ENCODE peak calls at places on chromosomes 3 and 15, in seven cellular contexts. V is lower lobe of right lung, C is GM12865, Q is adrenal gland, A is right lobe of liver, L is endothelial cell, J is psoas muscle. U is an unnamed sample.
A peak's percentile ranks its signal among the peaks of the same experiment; 100 is the strongest.

GRCh38 chr3:49257187-49257586 is 19.8 kb downstream of the C3orf62 start:
- DNase-seq in V (no peak), C (no peak), Q (peak; percentile 81), A (peak; percentile 24), L (no peak), J (no peak), U (no peak)

GRCh38 chr3:9196009-9196408 is 53.4 kb downstream of the SRGAP3 start:
- DNase-seq in V (no peak), C (no peak), Q (no peak), A (no peak), L (no peak), J (no peak), U (no peak)

GRCh38 chr15:55914446-55914845 is 79.0 kb downstream of the NEDD4 start:
- DNase-seq in V (no peak), C (no peak), Q (no peak), A (no peak), L (no peak), J (no peak), U (no peak)

GRCh38 chr3:129226374-129226773 is 23.0 kb upstream of the COPG1 start:
- DNase-seq in V (peak; percentile 79), C (no peak), Q (peak; percentile 98), A (peak; percentile 87), L (no peak), J (peak; percentile 97), U (no peak)

GRCh38 chr15:70765504-70766281 is 2.3 kb upstream of the UACA start:
- DNase-seq in V (no peak), C (no peak), Q (no peak), A (no peak), L (no peak), J (no peak), U (no peak)

GRCh38 chr15:77675806-77676415 is 43.2 kb upstream of the LINGO1 start:
- DNase-seq in V (no peak), C (no peak), Q (no peak), A (no peak), L (no peak), J (no peak), U (no peak)

GRCh38 chr3:159045279-159045678 is 243.4 kb downstream of the MFSD1 start:
- DNase-seq in V (no peak), C (no peak), Q (no peak), A (no peak), L (no peak), J (no peak), U (no peak)

GRCh38 chr3:23612296-23612891 is 193.4 kb upstream of the UBE2E1 start:
- DNase-seq in V (no peak), C (no peak), Q (no peak), A (no peak), L (no peak), J (peak; percentile 52), U (no peak)

GRCh38 chr3:65548848-65549625 is 489.7 kb downstream of the MAGI1 start:
- DNase-seq in V (peak; percentile 38), C (no peak), Q (peak; percentile 21), A (peak; percentile 35), L (peak; percentile 49), J (peak; percentile 71), U (no peak)

GRCh38 chr3:72152551-72153476 is 367.9 kb upstream of the PROK2 start:
- DNase-seq in V (peak; percentile 75), C (no peak), Q (peak; percentile 84), A (peak; percentile 72), L (no peak), J (peak; percentile 80), U (no peak)

GRCh38 chr15:63430766-63431451 is 49.3 kb upstream of the CA12 start:
- DNase-seq in V (no peak), C (no peak), Q (no peak), A (no peak), L (no peak), J (no peak), U (no peak)

GRCh38 chr3:58200846-58201355 is 9.9 kb downstream of the DNASE1L3 start:
- DNase-seq in V (no peak), C (peak; percentile 78), Q (peak; percentile 27), A (no peak), L (no peak), J (no peak), U (no peak)

GRCh38 chr15:30984542-30984941 is 6.9 kb downstream of the MTMR10 start:
- DNase-seq in V (no peak), C (no peak), Q (no peak), A (no peak), L (no peak), J (no peak), U (no peak)

GRCh38 chr3:105806361-105806760 is 62.5 kb downstream of the CBLB start:
- DNase-seq in V (no peak), C (peak; percentile 40), Q (no peak), A (no peak), L (no peak), J (no peak), U (peak; percentile 15)

GRCh38 chr15:85750319-85750806 is 44.4 kb downstream of the KLHL25 start:
- DNase-seq in V (no peak), C (no peak), Q (no peak), A (no peak), L (no peak), J (peak; percentile 84), U (no peak)

GRCh38 chr3:160125188-160125587 is 100.0 kb upstream of the C3orf80 start:
- DNase-seq in V (no peak), C (no peak), Q (no peak), A (no peak), L (no peak), J (no peak), U (no peak)

GRCh38 chr3:112774293-112774926 is 72.3 kb downstream of the CD200R1L start:
- DNase-seq in V (no peak), C (no peak), Q (no peak), A (no peak), L (no peak), J (no peak), U (no peak)

GRCh38 chr15:36643551-36643950 is 64.1 kb downstream of the CDIN1 start:
- DNase-seq in V (no peak), C (no peak), Q (no peak), A (no peak), L (no peak), J (no peak), U (no peak)

GRCh38 chr15:63896336-63897115 is 62.8 kb upstream of the HERC1 start:
- DNase-seq in V (no peak), C (peak; percentile 97), Q (peak; percentile 65), A (peak; percentile 74), L (no peak), J (peak; percentile 87), U (peak; percentile 82)

GRCh38 chr3:13139471-13140065 is 66.3 kb upstream of the IQSEC1 start:
- DNase-seq in V (no peak), C (no peak), Q (no peak), A (no peak), L (no peak), J (no peak), U (no peak)

GRCh38 chr15:64856429-64857145 is 14.9 kb downstream of the PLEKHO2 start:
- DNase-seq in V (no peak), C (no peak), Q (peak; percentile 74), A (no peak), L (no peak), J (peak; percentile 64), U (no peak)

GRCh38 chr15:69578792-69579587 is 126.4 kb downstream of the RPLP1 start:
- DNase-seq in V (peak; percentile 84), C (no peak), Q (peak; percentile 88), A (peak; percentile 80), L (no peak), J (peak; percentile 61), U (no peak)

GRCh38 chr15:39304201-39304841 is 276.6 kb upstream of the THBS1 start:
- DNase-seq in V (no peak), C (no peak), Q (no peak), A (no peak), L (no peak), J (no peak), U (no peak)

GRCh38 chr3:14602006-14602803 is 49.4 kb upstream of the CCDC174 start:
- DNase-seq in V (no peak), C (no peak), Q (no peak), A (no peak), L (peak; percentile 49), J (no peak), U (peak; percentile 38)
- TF ChIP-seq CTCF in V (no peak), C (no peak), Q (no peak), A (peak; percentile 6), L (peak; percentile 43), J (no peak), U (no peak)

DNA sequence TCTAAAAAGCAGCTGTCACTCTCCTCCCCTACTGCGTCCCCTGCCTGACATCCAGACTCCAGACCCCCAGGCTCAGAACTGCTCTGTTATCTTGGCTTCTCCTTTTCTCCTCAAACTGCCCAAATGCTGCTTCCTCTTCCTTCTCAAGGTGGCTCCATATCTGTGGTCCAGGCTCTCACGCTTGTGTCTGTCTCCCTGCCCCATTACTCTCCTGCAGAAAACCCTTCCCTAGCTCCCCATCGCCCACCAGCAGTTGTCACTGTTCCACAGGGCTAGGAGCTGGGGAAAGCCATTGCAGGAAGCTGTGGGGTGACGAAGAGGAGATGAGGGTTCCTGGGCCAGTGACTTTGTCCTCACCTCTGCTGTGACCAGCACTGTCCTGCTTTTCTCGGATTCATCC is 30.7 kb upstream of the CGNL1 start:
- DNase-seq in V (no peak), C (no peak), Q (no peak), A (no peak), L (peak; percentile 43), J (no peak), U (no peak)
- TF ChIP-seq CTCF in V (no peak), C (no peak), Q (no peak), A (peak; percentile 4), L (no peak), J (no peak), U (no peak)

GRCh38 chr15:41183580-41183979 is 47.0 kb downstream of the EXD1 start:
- DNase-seq in V (no peak), C (no peak), Q (no peak), A (no peak), L (no peak), J (no peak), U (no peak)

GRCh38 chr15:41182266-41182665 is 48.3 kb downstream of the EXD1 start:
- DNase-seq in V (no peak), C (no peak), Q (no peak), A (no peak), L (no peak), J (no peak), U (no peak)

GRCh38 chr15:41180206-41180789 is 50.3 kb downstream of the EXD1 start:
- DNase-seq in V (no peak), C (no peak), Q (no peak), A (no peak), L (no peak), J (no peak), U (no peak)
- TF ChIP-seq CTCF in V (no peak), C (no peak), Q (no peak), A (no peak), L (no peak), J (no peak), U (no peak)

GRCh38 chr3:78745847-78746246 is 1022.0 kb downstream of the ROBO1 start:
- DNase-seq in V (no peak), C (no peak), Q (no peak), A (no peak), L (no peak), J (no peak), U (no peak)

GRCh38 chr3:78742041-78742440 is 1025.8 kb downstream of the ROBO1 start:
- DNase-seq in V (no peak), C (no peak), Q (no peak), A (no peak), L (no peak), J (no peak), U (no peak)

GRCh38 chr3:78737988-78738387 is 1029.8 kb downstream of the ROBO1 start:
- DNase-seq in V (no peak), C (no peak), Q (peak; percentile 26), A (no peak), L (no peak), J (no peak), U (no peak)

GRCh38 chr3:78736863-78737262 is 1030.9 kb downstream of the ROBO1 start:
- DNase-seq in V (no peak), C (peak; percentile 77), Q (no peak), A (no peak), L (no peak), J (no peak), U (peak; percentile 5)

GRCh38 chr3:78741066-78741645 is 1026.6 kb downstream of the ROBO1 start:
- DNase-seq in V (no peak), C (no peak), Q (no peak), A (no peak), L (no peak), J (no peak), U (no peak)
- TF ChIP-seq CTCF in V (peak; percentile 43), C (peak; percentile 32), Q (peak; percentile 26), A (peak; percentile 33), L (peak; percentile 96), J (peak; percentile 55), U (peak; percentile 21)